ENCODE peak calls at places on chromosomes 16 and 17, in seven cellular contexts. One of them, this sample, is unnamed.

GRCh38 chr17:43637563-43638323 is 24.0 kb downstream of the MEOX1 start:
- DNase-seq in upper lobe of right lung: no peak
- DNase-seq in HFFc6: no peak
- DNase-seq in GM23338: no peak
- DNase-seq in progenitor cell of endocrine pancreas: no peak
- DNase-seq in heart right ventricle: no peak
- DNase-seq in MCF 10A: no peak
- DNase-seq in this sample: no peak

GRCh38 chr16:78648517-78648916 is 549.1 kb downstream of the WWOX start:
- DNase-seq in HFFc6: no peak
- DNase-seq in heart right ventricle: peak
- DNase-seq in MCF 10A: no peak
- DNase-seq in progenitor cell of endocrine pancreas: no peak
- DNase-seq in upper lobe of right lung: no peak
- DNase-seq in GM23338: no peak
- DNase-seq in this sample: peak

GRCh38 chr16:68242926-68243858 is 2.0 kb upstream of the PLA2G15 start:
- DNase-seq in HFFc6: no peak
- DNase-seq in heart right ventricle: no peak
- DNase-seq in progenitor cell of endocrine pancreas: no peak
- DNase-seq in upper lobe of right lung: no peak
- DNase-seq in MCF 10A: no peak
- DNase-seq in GM23338: no peak
- DNase-seq in this sample: no peak

GRCh38 chr16:88650749-88651275 is at the start of gene CYBA:
- DNase-seq in HFFc6: peak
- DNase-seq in GM23338: peak
- DNase-seq in heart right ventricle: peak
- DNase-seq in upper lobe of right lung: peak
- DNase-seq in MCF 10A: no peak
- DNase-seq in progenitor cell of endocrine pancreas: no peak
- DNase-seq in this sample: peak

GRCh38 chr17:81510798-81511549 is 1.6 kb downstream of the ACTG1 start:
- DNase-seq in GM23338: no peak
- DNase-seq in progenitor cell of endocrine pancreas: no peak
- DNase-seq in HFFc6: peak
- DNase-seq in MCF 10A: no peak
- DNase-seq in heart right ventricle: no peak
- DNase-seq in upper lobe of right lung: no peak
- DNase-seq in this sample: peak

GRCh38 chr16:79519448-79519847 is 81.1 kb downstream of the MAF start:
- DNase-seq in GM23338: no peak
- DNase-seq in heart right ventricle: no peak
- DNase-seq in upper lobe of right lung: peak
- DNase-seq in progenitor cell of endocrine pancreas: no peak
- DNase-seq in MCF 10A: no peak
- DNase-seq in HFFc6: no peak
- DNase-seq in this sample: no peak

GRCh38 chr17:66354472-66354871 is 52.1 kb downstream of the PRKCA start:
- DNase-seq in heart right ventricle: no peak
- DNase-seq in upper lobe of right lung: no peak
- DNase-seq in progenitor cell of endocrine pancreas: no peak
- DNase-seq in HFFc6: no peak
- DNase-seq in MCF 10A: no peak
- DNase-seq in GM23338: no peak
- DNase-seq in this sample: peak

GRCh38 chr16:30368122-30368791 is 2.0 kb downstream of the TBC1D10B start:
- DNase-seq in GM23338: no peak
- DNase-seq in heart right ventricle: no peak
- DNase-seq in MCF 10A: peak
- DNase-seq in HFFc6: peak
- DNase-seq in upper lobe of right lung: no peak
- DNase-seq in progenitor cell of endocrine pancreas: no peak
- DNase-seq in this sample: peak

GRCh38 chr17:2697611-2698162 is 13.9 kb downstream of the CLUH start:
- DNase-seq in progenitor cell of endocrine pancreas: no peak
- DNase-seq in heart right ventricle: no peak
- DNase-seq in MCF 10A: no peak
- DNase-seq in upper lobe of right lung: no peak
- DNase-seq in GM23338: no peak
- DNase-seq in HFFc6: no peak
- DNase-seq in this sample: no peak

GRCh38 chr17:14805348-14805747 is 459.8 kb downstream of the PMP22 start:
- DNase-seq in progenitor cell of endocrine pancreas: no peak
- DNase-seq in MCF 10A: peak
- DNase-seq in heart right ventricle: no peak
- DNase-seq in HFFc6: no peak
- DNase-seq in GM23338: peak
- DNase-seq in upper lobe of right lung: no peak
- DNase-seq in this sample: no peak

GRCh38 chr16:11297492-11298142 is 16.5 kb upstream of the PRM1 start:
- DNase-seq in MCF 10A: no peak
- DNase-seq in upper lobe of right lung: peak
- DNase-seq in GM23338: peak
- DNase-seq in progenitor cell of endocrine pancreas: peak
- DNase-seq in heart right ventricle: peak
- DNase-seq in HFFc6: peak
- DNase-seq in this sample: peak

GRCh38 chr17:14198013-14198412 is 38.6 kb downstream of the CDRT15 start:
- DNase-seq in progenitor cell of endocrine pancreas: peak
- DNase-seq in heart right ventricle: peak
- DNase-seq in MCF 10A: no peak
- DNase-seq in HFFc6: no peak
- DNase-seq in GM23338: peak
- DNase-seq in upper lobe of right lung: peak
- DNase-seq in this sample: no peak

GRCh38 chr17:53722407-53722806 is 100.3 kb upstream of the KIF2B start:
- DNase-seq in MCF 10A: peak
- DNase-seq in progenitor cell of endocrine pancreas: no peak
- DNase-seq in GM23338: no peak
- DNase-seq in upper lobe of right lung: no peak
- DNase-seq in heart right ventricle: no peak
- DNase-seq in HFFc6: peak
- DNase-seq in this sample: peak

GRCh38 chr16:30884760-30885159 is 9.1 kb downstream of the BCL7C start:
- DNase-seq in heart right ventricle: no peak
- DNase-seq in HFFc6: no peak
- DNase-seq in upper lobe of right lung: no peak
- DNase-seq in MCF 10A: no peak
- DNase-seq in progenitor cell of endocrine pancreas: no peak
- DNase-seq in GM23338: no peak
- DNase-seq in this sample: no peak

GRCh38 chr16:85265161-85265784 is 153.0 kb upstream of the CIBAR2 start:
- DNase-seq in MCF 10A: no peak
- DNase-seq in progenitor cell of endocrine pancreas: no peak
- DNase-seq in upper lobe of right lung: no peak
- DNase-seq in GM23338: no peak
- DNase-seq in HFFc6: no peak
- DNase-seq in heart right ventricle: no peak
- DNase-seq in this sample: no peak

GRCh38 chr16:31072540-31073072 is 1.4 kb downstream of the ZNF668 start:
- DNase-seq in upper lobe of right lung: no peak
- DNase-seq in GM23338: peak
- DNase-seq in HFFc6: peak
- DNase-seq in MCF 10A: peak
- DNase-seq in progenitor cell of endocrine pancreas: no peak
- DNase-seq in heart right ventricle: no peak
- DNase-seq in this sample: peak

GRCh38 chr17:77178586-77178985 is 37.8 kb downstream of the SEC14L1 start:
- DNase-seq in GM23338: no peak
- DNase-seq in upper lobe of right lung: no peak
- DNase-seq in progenitor cell of endocrine pancreas: no peak
- DNase-seq in heart right ventricle: no peak
- DNase-seq in HFFc6: no peak
- DNase-seq in MCF 10A: no peak
- DNase-seq in this sample: no peak

GRCh38 chr17:67044940-67045339 is 586 bp downstream of the CACNG1 start:
- DNase-seq in MCF 10A: no peak
- DNase-seq in GM23338: no peak
- DNase-seq in heart right ventricle: peak
- DNase-seq in progenitor cell of endocrine pancreas: no peak
- DNase-seq in upper lobe of right lung: no peak
- DNase-seq in HFFc6: no peak
- DNase-seq in this sample: no peak

GRCh38 chr17:76000016-76000754 is 470 bp upstream of the CDK3 start:
- DNase-seq in MCF 10A: peak
- DNase-seq in upper lobe of right lung: no peak
- DNase-seq in progenitor cell of endocrine pancreas: peak
- DNase-seq in HFFc6: no peak
- DNase-seq in heart right ventricle: no peak
- DNase-seq in GM23338: peak
- DNase-seq in this sample: no peak

GRCh38 chr16:1461146-1461545 is 13.7 kb downstream of the CLCN7 start:
- DNase-seq in HFFc6: no peak
- DNase-seq in GM23338: no peak
- DNase-seq in upper lobe of right lung: no peak
- DNase-seq in heart right ventricle: no peak
- DNase-seq in progenitor cell of endocrine pancreas: no peak
- DNase-seq in MCF 10A: no peak
- DNase-seq in this sample: no peak

GRCh38 chr17:61310611-61311010 is 89.0 kb upstream of the TBX2 start:
- DNase-seq in heart right ventricle: no peak
- DNase-seq in HFFc6: peak
- DNase-seq in progenitor cell of endocrine pancreas: no peak
- DNase-seq in upper lobe of right lung: no peak
- DNase-seq in MCF 10A: no peak
- DNase-seq in GM23338: no peak
- DNase-seq in this sample: no peak

GRCh38 chr17:77146882-77147281 is 6.1 kb downstream of the SEC14L1 start:
- DNase-seq in GM23338: peak
- DNase-seq in MCF 10A: no peak
- DNase-seq in progenitor cell of endocrine pancreas: peak
- DNase-seq in upper lobe of right lung: peak
- DNase-seq in heart right ventricle: no peak
- DNase-seq in HFFc6: no peak
- DNase-seq in this sample: no peak

GRCh38 chr17:80931421-80932265 is 60.0 kb upstream of the CHMP6 start:
- DNase-seq in upper lobe of right lung: peak
- DNase-seq in GM23338: peak
- DNase-seq in MCF 10A: no peak
- DNase-seq in heart right ventricle: no peak
- DNase-seq in HFFc6: peak
- DNase-seq in progenitor cell of endocrine pancreas: no peak
- DNase-seq in this sample: peak

GRCh38 chr16:87334611-87335305 is 17.6 kb upstream of the C16orf95 start:
- DNase-seq in HFFc6: no peak
- DNase-seq in GM23338: no peak
- DNase-seq in progenitor cell of endocrine pancreas: no peak
- DNase-seq in MCF 10A: no peak
- DNase-seq in heart right ventricle: no peak
- DNase-seq in upper lobe of right lung: no peak
- DNase-seq in this sample: no peak

GRCh38 chr16:4390266-4391260 is 18.9 kb downstream of the VASN start:
- DNase-seq in GM23338: peak
- DNase-seq in progenitor cell of endocrine pancreas: no peak
- DNase-seq in upper lobe of right lung: no peak
- DNase-seq in MCF 10A: no peak
- DNase-seq in heart right ventricle: no peak
- DNase-seq in HFFc6: no peak
- DNase-seq in this sample: no peak
- TF ChIP-seq CTCF in GM23338: peak
- TF ChIP-seq CTCF in progenitor cell of endocrine pancreas: peak
- TF ChIP-seq CTCF in upper lobe of right lung: no peak
- TF ChIP-seq CTCF in MCF 10A: no peak
- TF ChIP-seq CTCF in heart right ventricle: peak
- TF ChIP-seq CTCF in HFFc6: peak
- TF ChIP-seq CTCF in this sample: peak

GRCh38 chr16:54193656-54194007 is 93.0 kb downstream of the IRX3 start:
- DNase-seq in GM23338: peak
- DNase-seq in progenitor cell of endocrine pancreas: peak
- DNase-seq in upper lobe of right lung: peak
- DNase-seq in MCF 10A: peak
- DNase-seq in heart right ventricle: peak
- DNase-seq in HFFc6: peak
- DNase-seq in this sample: peak
- TF ChIP-seq CTCF in GM23338: peak
- TF ChIP-seq CTCF in progenitor cell of endocrine pancreas: peak
- TF ChIP-seq CTCF in upper lobe of right lung: peak
- TF ChIP-seq CTCF in MCF 10A: peak
- TF ChIP-seq CTCF in heart right ventricle: peak
- TF ChIP-seq CTCF in HFFc6: peak
- TF ChIP-seq CTCF in this sample: peak

DNA sequence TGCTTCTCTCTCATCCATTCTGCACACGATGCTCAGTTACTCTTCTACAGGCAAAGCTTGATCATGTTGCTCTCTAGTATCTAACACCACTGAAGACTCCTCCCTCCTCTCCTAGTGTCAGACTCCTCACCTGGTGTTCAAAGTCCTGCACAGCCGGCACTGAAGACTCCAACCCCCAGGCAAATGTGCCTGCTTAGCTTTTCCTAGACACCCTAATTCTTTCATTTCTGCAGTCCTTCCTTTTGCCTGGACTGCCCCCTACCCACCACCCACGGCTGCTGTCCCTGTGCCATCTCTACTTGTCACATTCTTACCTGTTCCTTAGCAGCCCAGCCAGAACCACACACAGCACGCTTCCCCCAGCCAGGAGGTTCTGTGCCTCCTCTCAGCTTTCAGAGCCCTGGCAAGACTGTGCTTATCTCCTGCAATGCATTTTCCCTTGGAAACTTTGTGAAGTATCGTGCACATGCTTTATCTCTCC is 6.0 kb downstream of the TMEM238L start:
- DNase-seq in GM23338: no peak
- DNase-seq in MCF 10A: no peak
- DNase-seq in upper lobe of right lung: no peak
- DNase-seq in HFFc6: no peak
- DNase-seq in progenitor cell of endocrine pancreas: no peak
- DNase-seq in heart right ventricle: no peak
- DNase-seq in this sample: no peak
- TF ChIP-seq CTCF in GM23338: no peak
- TF ChIP-seq CTCF in MCF 10A: no peak
- TF ChIP-seq CTCF in upper lobe of right lung: no peak
- TF ChIP-seq CTCF in HFFc6: no peak
- TF ChIP-seq CTCF in progenitor cell of endocrine pancreas: no peak
- TF ChIP-seq CTCF in heart right ventricle: no peak
- TF ChIP-seq CTCF in this sample: no peak

GRCh38 chr17:37360632-37361031 is 15.2 kb upstream of the C17orf78 start:
- DNase-seq in HFFc6: no peak
- DNase-seq in upper lobe of right lung: no peak
- DNase-seq in heart right ventricle: no peak
- DNase-seq in progenitor cell of endocrine pancreas: no peak
- DNase-seq in GM23338: no peak
- DNase-seq in MCF 10A: peak
- DNase-seq in this sample: no peak

GRCh38 chr17:37359682-37360188 is 16.1 kb upstream of the C17orf78 start:
- DNase-seq in MCF 10A: no peak
- DNase-seq in heart right ventricle: no peak
- DNase-seq in progenitor cell of endocrine pancreas: no peak
- DNase-seq in HFFc6: no peak
- DNase-seq in upper lobe of right lung: no peak
- DNase-seq in GM23338: no peak
- DNase-seq in this sample: no peak

GRCh38 chr17:37361543-37361942 is 14.2 kb upstream of the C17orf78 start:
- DNase-seq in heart right ventricle: no peak
- DNase-seq in MCF 10A: peak
- DNase-seq in HFFc6: no peak
- DNase-seq in upper lobe of right lung: no peak
- DNase-seq in GM23338: no peak
- DNase-seq in progenitor cell of endocrine pancreas: no peak
- DNase-seq in this sample: no peak

GRCh38 chr17:37358098-37358829 is 17.5 kb upstream of the C17orf78 start:
- DNase-seq in HFFc6: peak
- DNase-seq in MCF 10A: peak
- DNase-seq in GM23338: peak
- DNase-seq in upper lobe of right lung: peak
- DNase-seq in progenitor cell of endocrine pancreas: peak
- DNase-seq in heart right ventricle: peak
- DNase-seq in this sample: peak

GRCh38 chr17:37358830-37359681 is 16.7 kb upstream of the C17orf78 start:
- DNase-seq in HFFc6: peak
- DNase-seq in progenitor cell of endocrine pancreas: peak
- DNase-seq in GM23338: peak
- DNase-seq in upper lobe of right lung: peak
- DNase-seq in heart right ventricle: peak
- DNase-seq in MCF 10A: peak
- DNase-seq in this sample: peak
- TF ChIP-seq CTCF in HFFc6: peak
- TF ChIP-seq CTCF in progenitor cell of endocrine pancreas: peak
- TF ChIP-seq CTCF in GM23338: no peak
- TF ChIP-seq CTCF in upper lobe of right lung: peak
- TF ChIP-seq CTCF in heart right ventricle: no peak
- TF ChIP-seq CTCF in MCF 10A: peak
- TF ChIP-seq CTCF in this sample: no peak

This sample was measured in astrocyte of the spinal cord.